ENCODE peak calls at places on chromosome 6, in eight cellular contexts. One of them, this sample, is unnamed.

GRCh38 chr6:16564430-16564829 is 196.8 kb downstream of the ATXN1 start:
- DNase-seq in activated naive CD8-positive, alpha-beta T cell treated with anti-CD3 and anti-CD28 coated beads, Interleukin-2, amount 50 U/mL, for 24 hours: no peak
- DNase-seq in iris pigment epithelial cell: peak
- DNase-seq in myocyte: no peak
- DNase-seq in Caki2: no peak
- DNase-seq in ACHN: no peak
- DNase-seq in AML-193: no peak
- DNase-seq in NCI-H510A: no peak
- DNase-seq in this sample: no peak

GRCh38 chr6:103908898-103909297 is 950.8 kb downstream of the HACE1 start:
- DNase-seq in activated naive CD8-positive, alpha-beta T cell treated with anti-CD3 and anti-CD28 coated beads, Interleukin-2, amount 50 U/mL, for 24 hours: no peak
- DNase-seq in iris pigment epithelial cell: no peak
- DNase-seq in myocyte: no peak
- DNase-seq in Caki2: no peak
- DNase-seq in ACHN: no peak
- DNase-seq in AML-193: no peak
- DNase-seq in NCI-H510A: no peak
- DNase-seq in this sample: no peak

GRCh38 chr6:20302702-20303251 is 90.5 kb upstream of the MBOAT1 start:
- DNase-seq in activated naive CD8-positive, alpha-beta T cell treated with anti-CD3 and anti-CD28 coated beads, Interleukin-2, amount 50 U/mL, for 24 hours: no peak
- DNase-seq in iris pigment epithelial cell: peak
- DNase-seq in myocyte: no peak
- DNase-seq in Caki2: peak
- DNase-seq in ACHN: peak
- DNase-seq in AML-193: no peak
- DNase-seq in NCI-H510A: no peak
- DNase-seq in this sample: no peak

GRCh38 chr6:151071295-151071694 is 168.5 kb upstream of the AKAP12 start:
- DNase-seq in activated naive CD8-positive, alpha-beta T cell treated with anti-CD3 and anti-CD28 coated beads, Interleukin-2, amount 50 U/mL, for 24 hours: no peak
- DNase-seq in iris pigment epithelial cell: peak
- DNase-seq in myocyte: peak
- DNase-seq in Caki2: no peak
- DNase-seq in ACHN: no peak
- DNase-seq in AML-193: no peak
- DNase-seq in NCI-H510A: no peak
- DNase-seq in this sample: no peak

GRCh38 chr6:144681334-144681733 is 396.2 kb downstream of the UTRN start:
- DNase-seq in activated naive CD8-positive, alpha-beta T cell treated with anti-CD3 and anti-CD28 coated beads, Interleukin-2, amount 50 U/mL, for 24 hours: no peak
- DNase-seq in iris pigment epithelial cell: no peak
- DNase-seq in myocyte: no peak
- DNase-seq in Caki2: no peak
- DNase-seq in ACHN: no peak
- DNase-seq in AML-193: no peak
- DNase-seq in NCI-H510A: no peak
- DNase-seq in this sample: no peak

GRCh38 chr6:30322527-30323501 is 3.9 kb upstream of the TRIM39 start:
- DNase-seq in activated naive CD8-positive, alpha-beta T cell treated with anti-CD3 and anti-CD28 coated beads, Interleukin-2, amount 50 U/mL, for 24 hours: no peak
- DNase-seq in iris pigment epithelial cell: peak
- DNase-seq in myocyte: peak
- DNase-seq in Caki2: no peak
- DNase-seq in ACHN: no peak
- DNase-seq in AML-193: no peak
- DNase-seq in NCI-H510A: no peak
- DNase-seq in this sample: no peak

GRCh38 chr6:102736941-102737368 is 1343.4 kb downstream of the GRIK2 start:
- DNase-seq in activated naive CD8-positive, alpha-beta T cell treated with anti-CD3 and anti-CD28 coated beads, Interleukin-2, amount 50 U/mL, for 24 hours: no peak
- DNase-seq in iris pigment epithelial cell: peak
- DNase-seq in myocyte: no peak
- DNase-seq in Caki2: no peak
- DNase-seq in ACHN: no peak
- DNase-seq in AML-193: no peak
- DNase-seq in NCI-H510A: no peak
- DNase-seq in this sample: no peak

GRCh38 chr6:124260337-124260736 is 456.7 kb downstream of the NKAIN2 start:
- DNase-seq in activated naive CD8-positive, alpha-beta T cell treated with anti-CD3 and anti-CD28 coated beads, Interleukin-2, amount 50 U/mL, for 24 hours: no peak
- DNase-seq in iris pigment epithelial cell: no peak
- DNase-seq in myocyte: no peak
- DNase-seq in Caki2: no peak
- DNase-seq in ACHN: no peak
- DNase-seq in AML-193: no peak
- DNase-seq in NCI-H510A: no peak
- DNase-seq in this sample: no peak

GRCh38 chr6:134003542-134003951 is 48.9 kb downstream of the SLC2A12 start:
- DNase-seq in activated naive CD8-positive, alpha-beta T cell treated with anti-CD3 and anti-CD28 coated beads, Interleukin-2, amount 50 U/mL, for 24 hours: no peak
- DNase-seq in iris pigment epithelial cell: no peak
- DNase-seq in myocyte: peak
- DNase-seq in Caki2: no peak
- DNase-seq in ACHN: no peak
- DNase-seq in AML-193: no peak
- DNase-seq in NCI-H510A: no peak
- DNase-seq in this sample: no peak

This sample was measured in MM.1S.